ENCODE peak calls at places on chromosomes 5 and 9, in four cellular contexts. Z is mammary epithelial cell, U is HT1080, N is cardiac muscle cell. I is an unnamed sample.

GRCh38 chr5:100828071-100828689 is 74.9 kb downstream of the ST8SIA4 start:
- DNase-seq in Z (no peak), U (no peak), N (no peak), I (peak)

GRCh38 chr5:145982572-145983314 is 46.4 kb downstream of the SH3RF2 start:
- DNase-seq in Z (no peak), U (no peak), N (no peak), I (no peak)

GRCh38 chr5:141763526-141763925 is 81.5 kb upstream of the ARAP3 start:
- DNase-seq in Z (no peak), U (no peak), N (no peak), I (no peak)

GRCh38 chr5:62093411-62093810 is 212.6 kb upstream of the KIF2A start:
- DNase-seq in Z (no peak), U (no peak), N (no peak), I (no peak)

GRCh38 chr5:73815631-73816030 is 189.6 kb downstream of the ARHGEF28 start:
- DNase-seq in Z (peak), U (no peak), N (no peak), I (peak)

GRCh38 chr5:110134963-110135935 is 445.5 kb downstream of the MAN2A1 start:
- DNase-seq in Z (no peak), U (no peak), N (no peak), I (no peak)

GRCh38 chr9:73423891-73424290 is 272.2 kb downstream of the ANXA1 start:
- DNase-seq in Z (no peak), U (peak), N (no peak), I (no peak)

GRCh38 chr5:111168608-111169007 is 55.6 kb upstream of the CAMK4 start:
- DNase-seq in Z (no peak), U (no peak), N (no peak), I (no peak)

GRCh38 chr9:123396007-123396511 is 40.1 kb downstream of the CRB2 start:
- DNase-seq in Z (no peak), U (no peak), N (no peak), I (no peak)

GRCh38 chr5:160219411-160219810 is 9.9 kb upstream of the FABP6 start:
- DNase-seq in Z (no peak), U (no peak), N (no peak), I (no peak)

GRCh38 chr9:419571-420156 is 205.0 kb downstream of the DOCK8 start:
- DNase-seq in Z (peak), U (no peak), N (peak), I (peak)

GRCh38 chr5:91070761-91071429 is 312.2 kb downstream of the ARRDC3 start:
- DNase-seq in Z (no peak), U (no peak), N (no peak), I (no peak)

GRCh38 chr5:54090495-54091084 is 219.8 kb downstream of the ARL15 start:
- DNase-seq in Z (peak), U (peak), N (peak), I (no peak)

GRCh38 chr9:138022756-138023393 is 145.3 kb downstream of the CACNA1B start:
- DNase-seq in Z (peak), U (no peak), N (no peak), I (no peak)

GRCh38 chr5:156641690-156642089 is 208.4 kb upstream of the PPP1R2B start:
- DNase-seq in Z (no peak), U (no peak), N (no peak), I (no peak)

GRCh38 chr5:158899792-158900191 is 199.9 kb downstream of the EBF1 start:
- DNase-seq in Z (no peak), U (no peak), N (peak), I (no peak)

GRCh38 chr5:170745481-170746061 is 38.0 kb upstream of the GABRP start:
- DNase-seq in Z (peak), U (peak), N (no peak), I (peak)

GRCh38 chr9:132128191-132128590 is 33.7 kb upstream of the NTNG2 start:
- DNase-seq in Z (no peak), U (no peak), N (no peak), I (no peak)

GRCh38 chr5:112738180-112738560 is 485 bp downstream of the APC start:
- DNase-seq in Z (no peak), U (peak), N (peak), I (no peak)

GRCh38 chr5:82694886-82695285 is 382.3 kb downstream of the TMEM167A start:
- DNase-seq in Z (no peak), U (no peak), N (no peak), I (no peak)

GRCh38 chr9:764105-764524 is 77.4 kb upstream of the DMRT1 start:
- DNase-seq in Z (peak), U (peak), N (peak), I (no peak)

GRCh38 chr5:177130211-177131018 is 3.2 kb upstream of the NSD1 start:
- DNase-seq in Z (no peak), U (no peak), N (peak), I (peak)

GRCh38 chr5:57383093-57383861 is 99.3 kb downstream of the ACTBL2 start:
- DNase-seq in Z (peak), U (peak), N (peak), I (peak)

GRCh38 chr5:142358121-142358520 is 33.3 kb upstream of the SPRY4 start:
- DNase-seq in Z (no peak), U (no peak), N (no peak), I (no peak)

GRCh38 chr5:151686673-151687378 is at the start of gene SPARC:
- DNase-seq in Z (peak), U (peak), N (peak), I (peak)

GRCh38 chr5:109823597-109823996 is 133.9 kb downstream of the MAN2A1 start:
- DNase-seq in Z (no peak), U (peak), N (peak), I (peak)

GRCh38 chr5:176559683-176560082 is 10.5 kb downstream of the CDHR2 start:
- DNase-seq in Z (peak), U (no peak), N (no peak), I (peak)

GRCh38 chr5:79020861-79021561 is 35.9 kb upstream of the ARSB start:
- DNase-seq in Z (peak), U (peak), N (peak), I (peak)

GRCh38 chr5:168291281-168291960 is at the start of gene WWC1:
- DNase-seq in Z (peak), U (peak), N (peak), I (peak)

GRCh38 chr5:55645304-55645703 is 66.8 kb downstream of the SLC38A9 start:
- DNase-seq in Z (peak), U (no peak), N (peak), I (no peak)

I was measured in foreskin keratinocyte.